ENCODE peak calls at places on chromosomes 5 and 9, in seven cellular contexts. S is stimulated activated CD8-positive, alpha-beta memory T cell treated with anti-CD3 and anti-CD28 coated beads, Interleukin-7, amount 100 ng/mL, for 1 hour; K is EL; B is psoas muscle; Z is AG09309; I is mammary epithelial cell; H is AG20443. E is an unnamed sample.

GRCh38 chr5:949275-949543 is 56.5 kb downstream of the TRIP13 start:
- DNase-seq in I (no peak), K (no peak), H (no peak), B (no peak), S (no peak), Z (no peak), E (no peak)

GRCh38 chr5:173563246-173563645 is 53.2 kb downstream of the BOD1 start:
- DNase-seq in H (no peak), Z (no peak), B (no peak), S (no peak), K (no peak), I (no peak), E (no peak)

GRCh38 chr5:142242272-142242671 is 82.5 kb downstream of the SPRY4 start:
- DNase-seq in B (no peak), K (no peak), H (no peak), Z (no peak), I (no peak), S (no peak), E (no peak)

GRCh38 chr5:54658014-54658413 is 140.5 kb downstream of the SNX18 start:
- DNase-seq in H (peak; percentile 65), Z (no peak), S (no peak), K (peak; percentile 88), B (no peak), I (peak; percentile 83), E (no peak)

GRCh38 chr5:140575309-140575708 is 10.7 kb downstream of the SLC35A4 start:
- DNase-seq in H (peak; percentile 67), S (no peak), I (peak; percentile 45), Z (no peak), K (peak; percentile 39), B (peak; percentile 75), E (no peak)

GRCh38 chr9:22975921-22976320 is 529.3 kb downstream of the DMRTA1 start:
- DNase-seq in I (no peak), K (peak; percentile 5), H (no peak), S (no peak), B (no peak), Z (no peak), E (no peak)

GRCh38 chr5:87650284-87650683 is 237.6 kb upstream of the CCNH start:
- DNase-seq in B (no peak), S (no peak), Z (no peak), I (peak; percentile 67), K (no peak), H (no peak), E (no peak)

GRCh38 chr9:18238752-18239151 is 235.2 kb upstream of the ADAMTSL1 start:
- DNase-seq in I (peak; percentile 66), K (peak; percentile 70), Z (peak; percentile 53), B (no peak), H (no peak), S (no peak), E (no peak)

GRCh38 chr5:175778951-175779475 is 92.4 kb upstream of the CPLX2 start:
- DNase-seq in H (no peak), I (peak; percentile 57), B (peak; percentile 36), S (no peak), K (peak; percentile 21), Z (no peak), E (peak; percentile 90)

GRCh38 chr9:101354765-101355708 is 29.8 kb downstream of the BAAT start:
- DNase-seq in S (no peak), Z (no peak), H (no peak), I (no peak), B (no peak), K (no peak), E (no peak)

GRCh38 chr9:1979815-1980367 is 35.3 kb upstream of the SMARCA2 start:
- DNase-seq in S (no peak), Z (peak; percentile 85), I (peak; percentile 56), H (peak; percentile 83), K (peak; percentile 72), B (peak; percentile 60), E (no peak)

GRCh38 chr5:19790811-19791466 is 197.1 kb downstream of the CDH18 start:
- DNase-seq in S (no peak), B (no peak), H (no peak), Z (no peak), K (no peak), I (peak; percentile 61), E (no peak)

GRCh38 chr5:74256947-74257573 is 383.5 kb downstream of the ENC1 start:
- DNase-seq in B (no peak), S (no peak), H (peak; percentile 15), Z (no peak), I (no peak), K (no peak), E (no peak)

GRCh38 chr5:139884734-139885133 is 89.1 kb downstream of the PSD2 start:
- DNase-seq in Z (no peak), I (no peak), K (no peak), H (no peak), B (no peak), S (no peak), E (no peak)

GRCh38 chr9:30913331-30913730 is 1471.1 kb upstream of the ACO1 start:
- DNase-seq in B (no peak), K (no peak), S (no peak), H (no peak), I (no peak), Z (no peak), E (no peak)

GRCh38 chr5:155254399-155254798 is 240.8 kb downstream of the KIF4B start:
- DNase-seq in B (no peak), S (no peak), I (no peak), H (no peak), Z (no peak), K (no peak), E (no peak)

GRCh38 chr9:91285729-91286353 is 75.9 kb downstream of the AUH start:
- DNase-seq in S (no peak), Z (no peak), I (no peak), B (no peak), K (no peak), H (no peak), E (no peak)

GRCh38 chr5:65075623-65076250 is 307.0 kb downstream of the CWC27 start:
- DNase-seq in I (no peak), B (no peak), Z (no peak), H (no peak), S (no peak), K (no peak), E (no peak)

GRCh38 chr5:124393564-124394379 is 352.7 kb downstream of the ZNF608 start:
- DNase-seq in K (no peak), Z (no peak), B (no peak), H (no peak), S (no peak), I (no peak), E (no peak)

GRCh38 chr9:95854386-95855015 is 21.0 kb upstream of the ERCC6L2 start:
- DNase-seq in H (no peak), Z (peak; percentile 33), S (no peak), B (no peak), K (peak; percentile 81), I (peak; percentile 15), E (no peak)

GRCh38 chr5:4994994-4995393 is 145.1 kb upstream of the ADAMTS16 start:
- DNase-seq in K (peak; percentile 75), I (peak; percentile 16), S (no peak), Z (peak; percentile 52), H (peak; percentile 40), B (no peak), E (no peak)

E was measured in cerebellar nuclear complex.